ENCODE peak calls at places on chromosome 21, in four cellular contexts. P, G, Z and V are unnamed samples.

GRCh38 chr21:34722684-34723300 is 54.0 kb downstream of the CLIC6 start:
- DNase-seq in P (no peak), G (peak), Z (no peak), V (no peak)

GRCh38 chr21:39845581-39846130 is 21.6 kb upstream of the PCP4 start:
- DNase-seq in P (no peak), G (no peak), Z (no peak), V (no peak)

GRCh38 chr21:38824124-38824822 is 18.5 kb downstream of the ETS2 start:
- DNase-seq in P (no peak), G (no peak), Z (no peak), V (peak)

GRCh38 chr21:45866473-45867010 is 115.0 kb upstream of the COL6A1 start:
- DNase-seq in P (no peak), G (no peak), Z (no peak), V (no peak)

GRCh38 chr21:46457801-46458314 is 833 bp upstream of the DIP2A start:
- DNase-seq in P (peak), G (peak), Z (no peak), V (peak)

GRCh38 chr21:41168391-41169257 is 664 bp downstream of the BACE2 start:
- DNase-seq in P (peak), G (peak), Z (no peak), V (peak)

GRCh38 chr21:35711661-35712060 is 348.7 kb downstream of the SETD4 start:
- DNase-seq in P (no peak), G (no peak), Z (no peak), V (no peak)

GRCh38 chr21:27058673-27059365 is 91.9 kb upstream of the ADAMTS5 start:
- DNase-seq in P (no peak), G (no peak), Z (no peak), V (no peak)

GRCh38 chr21:36508948-36509347 is 29.0 kb upstream of the CLDN14 start:
- DNase-seq in P (no peak), G (no peak), Z (no peak), V (no peak)

GRCh38 chr21:38751379-38752050 is 54.2 kb upstream of the ETS2 start:
- DNase-seq in P (peak), G (no peak), Z (no peak), V (peak)

GRCh38 chr21:16587671-16588379 is 858.0 kb downstream of the USP25 start:
- DNase-seq in P (peak), G (no peak), Z (no peak), V (peak)

GRCh38 chr21:38945536-38946245 is 140.0 kb downstream of the ETS2 start:
- DNase-seq in P (no peak), G (peak), Z (no peak), V (no peak)

GRCh38 chr21:34933609-34934345 is 115.3 kb downstream of the RUNX1 start:
- DNase-seq in P (no peak), G (no peak), Z (no peak), V (no peak)

GRCh38 chr21:34835526-34835925 is 166.7 kb downstream of the CLIC6 start:
- DNase-seq in P (peak), G (no peak), Z (no peak), V (peak)